ENCODE peak calls at places on chromosomes 6 and 20, in nine cellular contexts. B is type B pancreatic cell; V is iPS-NIHi11; D is RWPE1; N is anterior cingulate cortex; K is AG10803; Z is NCI-H446 treated with DMSO at 0.1 percent for 48 hours; W is CD8-positive, alpha-beta T cell; P is endodermal cell. E is an unnamed sample.

GRCh38 chr6:167485186-167485978 is 160.5 kb downstream of the TTLL2 start:
- DNase-seq in B (no peak), V (no peak), D (peak; percentile 13), N (no peak), K (no peak), Z (no peak), W (no peak), P (no peak), E (no peak)

GRCh38 chr20:17661121-17661744 is 20.8 kb downstream of the RRBP1 start:
- DNase-seq in B (no peak), V (no peak), D (no peak), N (no peak), K (peak; percentile 92), Z (no peak), W (no peak), P (no peak), E (no peak)

GRCh38 chr6:67412035-67412434 is 1223.0 kb upstream of the ADGRB3 start:
- DNase-seq in B (no peak), V (no peak), D (no peak), N (no peak), K (no peak), Z (no peak), W (no peak), P (no peak), E (no peak)

GRCh38 chr6:63640062-63640461 is 4.5 kb downstream of the PHF3 start:
- DNase-seq in B (no peak), V (no peak), D (peak; percentile 12), N (no peak), K (peak; percentile 77), Z (no peak), W (no peak), P (no peak), E (no peak)

GRCh38 chr6:167954151-167954550 is 43.3 kb upstream of the KIF25 start:
- DNase-seq in B (no peak), V (no peak), D (no peak), N (no peak), K (no peak), Z (no peak), W (no peak), P (no peak), E (no peak)

GRCh38 chr6:21395121-21395520 is 198.4 kb upstream of the SOX4 start:
- DNase-seq in B (no peak), V (no peak), D (no peak), N (no peak), K (peak; percentile 15), Z (no peak), W (no peak), P (no peak), E (no peak)

GRCh38 chr20:22341508-22341907 is 242.9 kb downstream of the FOXA2 start:
- DNase-seq in B (no peak), V (no peak), D (peak; percentile 17), N (no peak), K (peak; percentile 4), Z (no peak), W (no peak), P (no peak), E (no peak)

GRCh38 chr6:28589234-28589951 is 63.7 kb downstream of the GPX5 start:
- DNase-seq in B (no peak), V (peak; percentile 67), D (peak; percentile 61), N (no peak), K (peak; percentile 88), Z (peak; percentile 70), W (no peak), P (peak; percentile 95), E (peak; percentile 87)

GRCh38 chr6:36938536-36938935 is 16.0 kb upstream of the PI16 start:
- DNase-seq in B (no peak), V (no peak), D (peak; percentile 83), N (no peak), K (peak; percentile 83), Z (no peak), W (no peak), P (peak; percentile 24), E (no peak)

GRCh38 chr6:13526718-13527668 is 39.6 kb upstream of the GFOD1 start:
- DNase-seq in B (no peak), V (no peak), D (peak; percentile 18), N (no peak), K (peak; percentile 25), Z (peak; percentile 79), W (peak; percentile 43), P (no peak), E (no peak)

GRCh38 chr6:56866917-56867522 is 87.9 kb upstream of the BEND6 start:
- DNase-seq in B (no peak), V (no peak), D (no peak), N (no peak), K (no peak), Z (no peak), W (no peak), P (no peak), E (no peak)

GRCh38 chr6:137093183-137094069 is 48.7 kb upstream of the IL20RA start:
- DNase-seq in B (no peak), V (no peak), D (no peak), N (no peak), K (no peak), Z (no peak), W (no peak), P (no peak), E (no peak)

GRCh38 chr6:159163901-159164370 is 5.3 kb upstream of the FNDC1 start:
- DNase-seq in B (no peak), V (no peak), D (no peak), N (no peak), K (peak; percentile 79), Z (no peak), W (no peak), P (no peak), E (no peak)

GRCh38 chr6:130742282-130742681 is 84.9 kb upstream of the SMLR1 start:
- DNase-seq in B (no peak), V (no peak), D (no peak), N (no peak), K (peak; percentile 17), Z (no peak), W (no peak), P (no peak), E (no peak)

GRCh38 chr6:138440296-138440695 is 36.3 kb downstream of the HEBP2 start:
- DNase-seq in B (no peak), V (no peak), D (no peak), N (no peak), K (no peak), Z (no peak), W (no peak), P (no peak), E (no peak)

E was measured in neural progenitor cell.